ENCODE peak calls at places on chromosome 20, in seven cellular contexts. E is T-helper 1 cell; G is 8988T; Z is activated gamma-delta T cell treated with anti-CD3 and anti-CD28 coated beads, Interleukin-2, amount 50 U/mL, for 16 hours; F is Peyer's patch; B is SK-MEL-5; A is stimulated activated CD4-positive, alpha-beta T cell treated with anti-CD3 and anti-CD28 coated beads, Interleukin-2, amount 100 ng/mL, for 24 hours. N is an unnamed sample.

GRCh38 chr20:44590980-44591778 is 8.8 kb downstream of the PKIG start:
- DNase-seq in E (no peak), F (no peak), G (no peak), Z (no peak), A (no peak), B (no peak), N (no peak)

GRCh38 chr20:36408219-36408618 is 102.1 kb downstream of the DLGAP4 start:
- DNase-seq in E (no peak), Z (no peak), B (no peak), G (peak), A (no peak), F (no peak), N (no peak)

GRCh38 chr20:24769878-24770627 is 179.0 kb upstream of the CST7 start:
- DNase-seq in F (peak), Z (no peak), E (no peak), G (no peak), A (no peak), B (no peak), N (no peak)

GRCh38 chr20:34549929-34550305 is 8.6 kb upstream of the MAP1LC3A start:
- DNase-seq in F (no peak), E (no peak), B (no peak), G (no peak), A (no peak), Z (no peak), N (no peak)

GRCh38 chr20:53736757-53737403 is 143.2 kb upstream of the ZNF217 start:
- DNase-seq in B (peak), E (no peak), F (no peak), A (no peak), Z (no peak), G (no peak), N (no peak)

GRCh38 chr20:21707999-21708737 is 2.7 kb downstream of the PAX1 start:
- DNase-seq in F (no peak), Z (no peak), B (no peak), A (no peak), E (no peak), G (no peak), N (no peak)

GRCh38 chr20:1375515-1375914 is 17.3 kb downstream of the FKBP1A start:
- DNase-seq in F (no peak), E (no peak), A (no peak), G (no peak), Z (no peak), B (no peak), N (no peak)

GRCh38 chr20:52454660-52455059 is 263.1 kb upstream of the ZFP64 start:
- DNase-seq in Z (no peak), B (no peak), G (no peak), F (no peak), A (no peak), E (no peak), N (no peak)

GRCh38 chr20:45851501-45851900 is 5.7 kb downstream of the ACOT8 start:
- DNase-seq in B (no peak), Z (no peak), A (no peak), E (no peak), G (no peak), F (no peak), N (no peak)